ENCODE peak calls at places on chromosomes 13 and 19, in seven cellular contexts. T, D, L, V, G, H and C are unnamed samples.

GRCh38 chr19:49430678-49431329 is 5.6 kb downstream of the GFY start:
- DNase-seq in T (no peak), D (no peak), L (no peak), V (no peak), G (no peak), H (no peak), C (no peak)

GRCh38 chr13:30331331-30331771 is 24.0 kb upstream of the KATNAL1 start:
- DNase-seq in T (peak), D (no peak), L (peak), V (no peak), G (no peak), H (no peak), C (no peak)

GRCh38 chr19:5052945-5053485 is 84.1 kb downstream of the KDM4B start:
- DNase-seq in T (no peak), D (no peak), L (no peak), V (no peak), G (no peak), H (no peak), C (no peak)

GRCh38 chr13:26299168-26299788 is 45.3 kb downstream of the CDK8 start:
- DNase-seq in T (no peak), D (no peak), L (no peak), V (no peak), G (no peak), H (no peak), C (no peak)

GRCh38 chr19:8459520-8460260 is 14.9 kb downstream of the HNRNPM start:
- DNase-seq in T (peak), D (peak), L (peak), V (no peak), G (no peak), H (peak), C (no peak)

GRCh38 chr13:73598021-73598712 is 536.0 kb downstream of the KLF12 start:
- DNase-seq in T (peak), D (no peak), L (peak), V (no peak), G (no peak), H (peak), C (no peak)

GRCh38 chr13:98214707-98215106 is 37.6 kb upstream of the RNF113B start:
- DNase-seq in T (no peak), D (no peak), L (no peak), V (no peak), G (no peak), H (peak), C (no peak)

GRCh38 chr13:113297370-113297871 is 382 bp downstream of the LAMP1 start:
- DNase-seq in T (peak), D (no peak), L (peak), V (peak), G (peak), H (peak), C (no peak)

GRCh38 chr19:51546650-51547396 is 15.4 kb upstream of the SIGLEC6 start:
- DNase-seq in T (peak), D (no peak), L (peak), V (no peak), G (no peak), H (no peak), C (no peak)

GRCh38 chr13:45928196-45928595 is 76.6 kb upstream of the SIAH3 start:
- DNase-seq in T (no peak), D (no peak), L (no peak), V (no peak), G (no peak), H (no peak), C (no peak)

GRCh38 chr19:18967358-18968146 is 26.5 kb upstream of the HOMER3 start:
- DNase-seq in T (peak), D (no peak), L (peak), V (no peak), G (no peak), H (peak), C (no peak)

GRCh38 chr19:38733493-38734175 is 10.6 kb downstream of the CAPN12 start:
- DNase-seq in T (peak), D (no peak), L (no peak), V (no peak), G (no peak), H (peak), C (no peak)

GRCh38 chr19:55640043-55640576 is 692 bp upstream of the ZNF580 start:
- DNase-seq in T (peak), D (no peak), L (peak), V (peak), G (no peak), H (peak), C (peak)

GRCh38 chr19:19466201-19466600 is 49.1 kb downstream of the TSSK6 start:
- DNase-seq in T (no peak), D (no peak), L (no peak), V (no peak), G (no peak), H (no peak), C (no peak)

GRCh38 chr19:6536138-6536671 is 5.4 kb downstream of the TNFSF9 start:
- DNase-seq in T (peak), D (no peak), L (peak), V (peak), G (peak), H (peak), C (no peak)

GRCh38 chr13:45500492-45501174 is 35.9 kb downstream of the COG3 start:
- DNase-seq in T (peak), D (peak), L (peak), V (no peak), G (no peak), H (peak), C (no peak)

GRCh38 chr13:22082437-22083100 is 411.7 kb downstream of the FGF9 start:
- DNase-seq in T (no peak), D (no peak), L (no peak), V (no peak), G (no peak), H (no peak), C (no peak)

GRCh38 chr19:15812059-15812722 is 3.3 kb downstream of the OR10H1 start:
- DNase-seq in T (no peak), D (no peak), L (no peak), V (peak), G (no peak), H (peak), C (no peak)

GRCh38 chr13:94641432-94641941 is 39.8 kb downstream of the GPR180 start:
- DNase-seq in T (peak), D (peak), L (peak), V (no peak), G (no peak), H (peak), C (no peak)

GRCh38 chr19:50489461-50490011 is 12.9 kb upstream of the GARIN5A start:
- DNase-seq in T (no peak), D (no peak), L (no peak), V (no peak), G (no peak), H (no peak), C (no peak)